ENCODE peak calls at places on chromosome 21, in seven cellular contexts. T is GM12878, P is K562, A is H1, O is SK-N-SH, L is HCT116, I is HepG2. Q is an unnamed sample.
A peak's percentile ranks its signal among the peaks of the same experiment; 100 is the strongest.

GRCh38 chr21:18832950-18833349 is 429.4 kb upstream of the TMPRSS15 start:
- DNase-seq in T (no peak), P (no peak), A (no peak), O (no peak), L (no peak), I (no peak), Q (no peak)

GRCh38 chr21:38916214-38916964 is 110.7 kb downstream of the ETS2 start:
- DNase-seq in T (no peak), P (no peak), A (no peak), O (no peak), L (no peak), I (peak; percentile 54), Q (no peak)

GRCh38 chr21:29378814-29379213 is 80.1 kb downstream of the BACH1 start:
- DNase-seq in T (no peak), P (no peak), A (no peak), O (peak; percentile 53), L (no peak), I (no peak), Q (peak; percentile 95)

GRCh38 chr21:39340687-39341086 is 8.2 kb downstream of the HMGN1 start:
- DNase-seq in T (no peak), P (no peak), A (no peak), O (no peak), L (no peak), I (no peak), Q (no peak)

GRCh38 chr21:38743772-38744529 is 61.8 kb upstream of the ETS2 start:
- DNase-seq in T (no peak), P (no peak), A (no peak), O (no peak), L (no peak), I (no peak), Q (no peak)

GRCh38 chr21:30104246-30104645 is 62.4 kb downstream of the CLDN17 start:
- DNase-seq in T (no peak), P (no peak), A (no peak), O (no peak), L (no peak), I (no peak), Q (peak; percentile 38)

GRCh38 chr21:39221282-39221996 is 38.2 kb upstream of the PSMG1 start:
- DNase-seq in T (no peak), P (no peak), A (no peak), O (no peak), L (no peak), I (no peak), Q (no peak)

GRCh38 chr21:41715649-41716321 is 51.1 kb downstream of the RIPK4 start:
- DNase-seq in T (no peak), P (no peak), A (no peak), O (no peak), L (no peak), I (peak; percentile 98), Q (no peak)

GRCh38 chr21:38244885-38245869 is 11.6 kb upstream of the KCNJ15 start:
- DNase-seq in T (peak; percentile 59), P (no peak), A (no peak), O (no peak), L (no peak), I (no peak), Q (no peak)

DNA sequence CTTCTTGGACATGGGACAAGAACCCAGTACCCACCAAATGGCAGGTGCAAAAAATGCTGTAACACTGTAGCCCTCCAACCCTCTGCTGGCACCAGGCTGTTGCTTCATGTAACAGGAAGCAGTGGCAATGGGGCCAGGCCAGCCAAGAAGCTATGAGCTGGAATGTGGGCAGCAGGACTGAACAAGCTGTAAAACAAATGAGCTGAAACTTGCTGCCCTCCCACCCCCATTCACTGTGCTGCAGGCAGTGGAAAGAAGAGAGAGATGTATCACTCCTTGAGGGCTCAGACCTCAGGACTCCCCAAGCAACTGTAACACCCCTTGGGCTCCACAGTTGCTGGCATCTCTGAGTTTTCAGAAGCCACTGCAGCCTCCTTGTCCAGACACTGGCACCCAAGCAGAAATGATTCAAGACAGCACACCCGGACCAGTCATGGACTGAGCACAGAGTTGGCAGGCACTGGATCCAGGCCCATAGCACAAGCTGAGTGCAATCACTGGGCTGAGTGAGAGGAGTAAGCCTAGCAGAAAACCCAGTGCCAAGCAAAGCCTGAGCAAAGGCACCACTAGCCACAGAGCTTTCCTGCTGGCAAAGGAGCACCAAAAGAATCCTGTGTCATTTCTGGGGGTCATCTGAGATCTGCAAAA is 321.4 kb upstream of the CXADR start:
- DNase-seq in T (no peak), P (no peak), A (no peak), O (no peak), L (no peak), I (no peak), Q (no peak)
- TF ChIP-seq JUND in T (no peak), P (no peak), A (no peak), O (no peak), L (no peak), I (no peak), Q (no peak)

GRCh38 chr21:33854604-33855003 is 61.0 kb downstream of the ATP5PO start:
- DNase-seq in T (no peak), P (no peak), A (no peak), O (no peak), L (no peak), I (peak; percentile 34), Q (peak; percentile 20)

GRCh38 chr21:33852495-33852894 is 63.1 kb downstream of the ATP5PO start:
- DNase-seq in T (no peak), P (no peak), A (no peak), O (no peak), L (no peak), I (no peak), Q (no peak)

GRCh38 chr21:33857846-33858671 is 57.5 kb downstream of the ATP5PO start:
- DNase-seq in T (no peak), P (no peak), A (peak; percentile 61), O (no peak), L (no peak), I (no peak), Q (no peak)

GRCh38 chr21:33856893-33857527 is 58.6 kb downstream of the ATP5PO start:
- DNase-seq in T (no peak), P (no peak), A (no peak), O (peak; percentile 32), L (no peak), I (peak; percentile 39), Q (no peak)

GRCh38 chr21:33855190-33855589 is 60.4 kb downstream of the ATP5PO start:
- DNase-seq in T (no peak), P (peak; percentile 54), A (peak; percentile 68), O (no peak), L (no peak), I (peak; percentile 23), Q (no peak)
- TF ChIP-seq JUND in T (no peak), P (no peak), A (no peak), O (no peak), L (no peak), I (no peak), Q (no peak)

GRCh38 chr21:43198376-43198775 is 29.6 kb downstream of the CRYAA start:
- DNase-seq in T (no peak), P (no peak), A (no peak), O (no peak), L (no peak), I (no peak), Q (no peak)
- TF ChIP-seq JUND in T (no peak), P (no peak), A (no peak), O (no peak), L (no peak), I (no peak), Q (no peak)

DNA sequence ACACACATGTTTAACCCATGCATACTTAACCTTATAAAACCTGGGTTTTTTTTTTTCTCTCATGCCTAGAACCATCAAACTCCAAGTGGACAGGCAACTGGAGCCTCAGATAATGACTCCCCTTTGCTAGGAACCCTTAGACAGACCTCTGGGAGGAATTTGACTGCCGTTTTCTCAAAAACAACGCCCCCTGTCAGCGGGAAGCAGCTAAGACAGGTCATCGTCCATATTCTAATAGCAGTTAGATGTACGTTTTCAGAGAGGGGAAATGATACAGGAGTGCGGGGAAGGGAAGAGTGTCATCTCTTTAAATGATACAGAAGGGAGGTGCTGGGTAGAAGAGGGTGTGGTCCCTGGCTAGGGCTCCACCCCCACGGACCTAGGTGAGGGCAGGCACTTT is 34.7 kb downstream of the LRRC3 start:
- DNase-seq in T (no peak), P (peak; percentile 41), A (no peak), O (no peak), L (peak; percentile 8), I (no peak), Q (no peak)
- TF ChIP-seq JUND in T (no peak), P (no peak), A (no peak), O (no peak), L (no peak), I (no peak), Q (no peak)

GRCh38 chr21:26177187-26177586 is 6.6 kb upstream of the APP start:
- DNase-seq in T (no peak), P (no peak), A (no peak), O (no peak), L (no peak), I (no peak), Q (no peak)

GRCh38 chr21:26177741-26178452 is 7.3 kb upstream of the APP start:
- DNase-seq in T (no peak), P (no peak), A (no peak), O (no peak), L (no peak), I (no peak), Q (no peak)

GRCh38 chr21:26185446-26185845 is 14.9 kb upstream of the APP start:
- DNase-seq in T (no peak), P (no peak), A (no peak), O (no peak), L (no peak), I (no peak), Q (no peak)

GRCh38 chr21:26185021-26185420 is 14.5 kb upstream of the APP start:
- DNase-seq in T (no peak), P (no peak), A (no peak), O (no peak), L (no peak), I (no peak), Q (no peak)

DNA sequence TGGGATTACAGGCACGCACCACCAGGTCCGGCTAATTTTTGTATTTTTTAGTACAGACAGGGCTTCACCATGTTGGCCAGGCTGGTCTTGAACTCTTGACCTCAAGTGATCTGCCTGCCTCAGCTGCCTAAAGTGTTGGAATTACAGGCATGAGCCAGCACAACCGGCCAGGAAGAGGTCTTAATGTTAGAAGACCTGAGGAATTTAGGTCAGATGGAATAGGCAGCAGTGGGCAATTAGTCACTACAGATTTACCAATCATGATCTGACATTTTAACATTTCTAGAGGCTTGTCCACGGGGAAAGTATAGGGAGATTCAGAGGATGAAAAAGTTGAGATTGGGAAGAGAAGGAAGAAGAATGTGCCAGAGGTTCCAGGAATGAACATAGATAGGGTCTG is 8.9 kb upstream of the APP start:
- DNase-seq in T (no peak), P (no peak), A (no peak), O (no peak), L (no peak), I (no peak), Q (no peak)
- TF ChIP-seq JUND in T (no peak), P (no peak), A (no peak), O (no peak), L (no peak), I (no peak), Q (no peak)

GRCh38 chr21:46253610-46254124 is 25.1 kb upstream of the LSS start:
- DNase-seq in T (peak; percentile 89), P (peak; percentile 60), A (no peak), O (no peak), L (no peak), I (no peak), Q (no peak)
- TF ChIP-seq JUND in T (no peak), P (no peak), A (no peak), O (no peak), L (no peak), I (no peak), Q (no peak)

Q was measured in T47D.